ENCODE peak calls at places on chromosomes 2 and 18, in ten cellular contexts. One of them, this sample, is unnamed. For H3K9me3, the result is how much of the 10 kb centered on the place peaks cover.

GRCh38 chr18:49227456-49227855 is 233.0 kb downstream of the DYM start:
- DNase-seq in sigmoid colon: no peak
- DNase-seq in CD8-positive, alpha-beta T cell: no peak
- DNase-seq in small intestine: peak
- DNase-seq in pancreas: no peak
- DNase-seq in tibial artery: no peak
- DNase-seq in right cardiac atrium: no peak
- DNase-seq in SJCRH30: no peak
- DNase-seq in cardiac muscle cell: no peak
- DNase-seq in MG63: peak
- DNase-seq in this sample: no peak

GRCh38 chr2:160205511-160205910 is 5.4 kb upstream of the ITGB6 start:
- DNase-seq in sigmoid colon: peak
- DNase-seq in CD8-positive, alpha-beta T cell: no peak
- DNase-seq in small intestine: peak
- DNase-seq in pancreas: no peak
- DNase-seq in tibial artery: peak
- DNase-seq in right cardiac atrium: no peak
- DNase-seq in SJCRH30: peak
- DNase-seq in cardiac muscle cell: peak
- DNase-seq in MG63: peak
- DNase-seq in this sample: no peak

GRCh38 chr2:84160461-84160860 is 298.6 kb downstream of the SUCLG1 start:
- DNase-seq in sigmoid colon: no peak
- DNase-seq in CD8-positive, alpha-beta T cell: no peak
- DNase-seq in small intestine: no peak
- DNase-seq in pancreas: no peak
- DNase-seq in tibial artery: no peak
- DNase-seq in right cardiac atrium: no peak
- DNase-seq in SJCRH30: no peak
- DNase-seq in cardiac muscle cell: no peak
- DNase-seq in MG63: no peak
- DNase-seq in this sample: no peak

GRCh38 chr2:182444806-182445205 is 18.0 kb upstream of the PDE1A start:
- DNase-seq in sigmoid colon: no peak
- DNase-seq in CD8-positive, alpha-beta T cell: no peak
- DNase-seq in small intestine: no peak
- DNase-seq in pancreas: no peak
- DNase-seq in tibial artery: no peak
- DNase-seq in right cardiac atrium: no peak
- DNase-seq in SJCRH30: no peak
- DNase-seq in cardiac muscle cell: peak
- DNase-seq in MG63: no peak
- DNase-seq in this sample: no peak

GRCh38 chr2:5123597-5124196 is 568.5 kb upstream of the SOX11 start:
- DNase-seq in sigmoid colon: no peak
- DNase-seq in CD8-positive, alpha-beta T cell: no peak
- DNase-seq in small intestine: no peak
- DNase-seq in pancreas: no peak
- DNase-seq in tibial artery: no peak
- DNase-seq in right cardiac atrium: no peak
- DNase-seq in SJCRH30: no peak
- DNase-seq in cardiac muscle cell: no peak
- DNase-seq in MG63: no peak
- DNase-seq in this sample: no peak

GRCh38 chr2:236568068-236568921 is 1.3 kb upstream of the ACKR3 start:
- DNase-seq in sigmoid colon: peak
- DNase-seq in CD8-positive, alpha-beta T cell: no peak
- DNase-seq in small intestine: peak
- DNase-seq in pancreas: peak
- DNase-seq in tibial artery: peak
- DNase-seq in right cardiac atrium: peak
- DNase-seq in SJCRH30: peak
- DNase-seq in cardiac muscle cell: peak
- DNase-seq in MG63: peak
- DNase-seq in this sample: no peak

GRCh38 chr2:71531522-71532047 is 78.2 kb downstream of the DYSF start:
- DNase-seq in sigmoid colon: no peak
- DNase-seq in CD8-positive, alpha-beta T cell: no peak
- DNase-seq in small intestine: peak
- DNase-seq in pancreas: no peak
- DNase-seq in tibial artery: no peak
- DNase-seq in right cardiac atrium: no peak
- DNase-seq in SJCRH30: no peak
- DNase-seq in cardiac muscle cell: peak
- DNase-seq in MG63: no peak
- DNase-seq in this sample: no peak

GRCh38 chr2:40384714-40385113 is 67.2 kb downstream of the SLC8A1 start:
- DNase-seq in sigmoid colon: no peak
- DNase-seq in CD8-positive, alpha-beta T cell: no peak
- DNase-seq in small intestine: peak
- DNase-seq in pancreas: no peak
- DNase-seq in tibial artery: no peak
- DNase-seq in right cardiac atrium: no peak
- DNase-seq in SJCRH30: no peak
- DNase-seq in cardiac muscle cell: peak
- DNase-seq in MG63: no peak
- DNase-seq in this sample: no peak

GRCh38 chr2:160871096-160871495 is 289.1 kb upstream of the TANK start:
- DNase-seq in sigmoid colon: no peak
- DNase-seq in CD8-positive, alpha-beta T cell: no peak
- DNase-seq in small intestine: no peak
- DNase-seq in pancreas: no peak
- DNase-seq in tibial artery: no peak
- DNase-seq in right cardiac atrium: peak
- DNase-seq in SJCRH30: peak
- DNase-seq in cardiac muscle cell: peak
- DNase-seq in MG63: peak
- DNase-seq in this sample: no peak

GRCh38 chr2:125858366-125858765 is 797.6 kb upstream of the GYPC start:
- DNase-seq in sigmoid colon: no peak
- DNase-seq in CD8-positive, alpha-beta T cell: no peak
- DNase-seq in small intestine: no peak
- DNase-seq in pancreas: no peak
- DNase-seq in tibial artery: no peak
- DNase-seq in right cardiac atrium: no peak
- DNase-seq in SJCRH30: no peak
- DNase-seq in cardiac muscle cell: no peak
- DNase-seq in MG63: peak
- DNase-seq in this sample: no peak
- H3K9me3 ChIP-seq in sigmoid colon: under half
- H3K9me3 ChIP-seq in CD8-positive, alpha-beta T cell: under half
- H3K9me3 ChIP-seq in small intestine: under half
- H3K9me3 ChIP-seq in pancreas: under half
- H3K9me3 ChIP-seq in tibial artery: under half
- H3K9me3 ChIP-seq in right cardiac atrium: under half
- H3K9me3 ChIP-seq in SJCRH30: under half
- H3K9me3 ChIP-seq in cardiac muscle cell: under half
- H3K9me3 ChIP-seq in MG63: under half
- H3K9me3 ChIP-seq in this sample: under half

DNA sequence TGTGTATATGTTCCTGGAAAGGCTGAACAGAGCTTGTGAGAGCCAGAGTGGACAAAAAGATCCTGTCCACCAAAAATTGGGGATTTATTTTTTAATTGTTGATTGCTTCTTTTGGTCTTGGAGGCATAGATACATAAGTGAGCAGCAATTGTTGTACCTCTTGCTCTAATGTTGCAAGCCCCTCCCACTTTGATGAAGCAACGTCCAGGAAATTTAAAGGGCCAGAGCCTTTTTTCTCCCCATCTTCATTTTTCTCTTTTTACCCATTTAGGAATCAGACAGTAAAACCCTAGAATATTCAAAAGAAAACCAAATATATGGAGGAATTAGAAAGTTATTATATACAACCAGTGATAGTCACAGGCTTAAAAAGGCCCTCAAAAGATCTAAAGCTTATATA is 871.8 kb upstream of the NRXN1 start:
- DNase-seq in sigmoid colon: no peak
- DNase-seq in CD8-positive, alpha-beta T cell: no peak
- DNase-seq in small intestine: no peak
- DNase-seq in pancreas: no peak
- DNase-seq in tibial artery: no peak
- DNase-seq in right cardiac atrium: no peak
- DNase-seq in SJCRH30: no peak
- DNase-seq in cardiac muscle cell: no peak
- DNase-seq in MG63: no peak
- DNase-seq in this sample: no peak
- H3K9me3 ChIP-seq in sigmoid colon: under half
- H3K9me3 ChIP-seq in CD8-positive, alpha-beta T cell: under half
- H3K9me3 ChIP-seq in small intestine: under half
- H3K9me3 ChIP-seq in pancreas: under half
- H3K9me3 ChIP-seq in tibial artery: under half
- H3K9me3 ChIP-seq in right cardiac atrium: under half
- H3K9me3 ChIP-seq in SJCRH30: under half
- H3K9me3 ChIP-seq in cardiac muscle cell: under half
- H3K9me3 ChIP-seq in MG63: under half
- H3K9me3 ChIP-seq in this sample: under half

DNA sequence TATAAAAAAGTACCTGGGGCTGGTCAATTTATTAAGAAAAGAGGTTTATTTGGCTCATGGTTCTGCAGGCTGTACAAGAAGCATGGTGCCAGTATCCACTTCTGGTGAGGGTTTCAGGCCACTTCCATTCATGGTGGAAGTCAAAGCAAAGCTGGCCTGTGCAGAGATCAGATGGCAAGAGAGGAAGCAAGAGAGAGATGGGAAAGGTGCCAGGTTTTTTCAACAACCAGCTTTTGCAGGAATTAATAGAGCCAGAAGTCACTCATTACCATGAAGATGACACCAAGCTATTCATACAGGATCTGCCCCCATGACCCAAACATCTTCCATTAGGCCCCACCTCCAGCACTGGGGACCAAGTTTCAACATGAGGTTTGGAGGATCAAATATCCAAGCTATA is 56.8 kb upstream of the ST3GAL5 start:
- DNase-seq in sigmoid colon: no peak
- DNase-seq in CD8-positive, alpha-beta T cell: no peak
- DNase-seq in small intestine: no peak
- DNase-seq in pancreas: no peak
- DNase-seq in tibial artery: no peak
- DNase-seq in right cardiac atrium: no peak
- DNase-seq in SJCRH30: no peak
- DNase-seq in cardiac muscle cell: no peak
- DNase-seq in MG63: no peak
- DNase-seq in this sample: no peak
- H3K9me3 ChIP-seq in sigmoid colon: under half
- H3K9me3 ChIP-seq in CD8-positive, alpha-beta T cell: under half
- H3K9me3 ChIP-seq in small intestine: under half
- H3K9me3 ChIP-seq in pancreas: under half
- H3K9me3 ChIP-seq in tibial artery: under half
- H3K9me3 ChIP-seq in right cardiac atrium: under half
- H3K9me3 ChIP-seq in SJCRH30: under half
- H3K9me3 ChIP-seq in cardiac muscle cell: under half
- H3K9me3 ChIP-seq in MG63: under half
- H3K9me3 ChIP-seq in this sample: under half

GRCh38 chr2:98102878-98103277 is 15.9 kb downstream of the VWA3B start:
- DNase-seq in sigmoid colon: no peak
- DNase-seq in CD8-positive, alpha-beta T cell: no peak
- DNase-seq in small intestine: no peak
- DNase-seq in pancreas: no peak
- DNase-seq in tibial artery: no peak
- DNase-seq in right cardiac atrium: no peak
- DNase-seq in SJCRH30: no peak
- DNase-seq in cardiac muscle cell: no peak
- DNase-seq in MG63: no peak
- DNase-seq in this sample: no peak

DNA sequence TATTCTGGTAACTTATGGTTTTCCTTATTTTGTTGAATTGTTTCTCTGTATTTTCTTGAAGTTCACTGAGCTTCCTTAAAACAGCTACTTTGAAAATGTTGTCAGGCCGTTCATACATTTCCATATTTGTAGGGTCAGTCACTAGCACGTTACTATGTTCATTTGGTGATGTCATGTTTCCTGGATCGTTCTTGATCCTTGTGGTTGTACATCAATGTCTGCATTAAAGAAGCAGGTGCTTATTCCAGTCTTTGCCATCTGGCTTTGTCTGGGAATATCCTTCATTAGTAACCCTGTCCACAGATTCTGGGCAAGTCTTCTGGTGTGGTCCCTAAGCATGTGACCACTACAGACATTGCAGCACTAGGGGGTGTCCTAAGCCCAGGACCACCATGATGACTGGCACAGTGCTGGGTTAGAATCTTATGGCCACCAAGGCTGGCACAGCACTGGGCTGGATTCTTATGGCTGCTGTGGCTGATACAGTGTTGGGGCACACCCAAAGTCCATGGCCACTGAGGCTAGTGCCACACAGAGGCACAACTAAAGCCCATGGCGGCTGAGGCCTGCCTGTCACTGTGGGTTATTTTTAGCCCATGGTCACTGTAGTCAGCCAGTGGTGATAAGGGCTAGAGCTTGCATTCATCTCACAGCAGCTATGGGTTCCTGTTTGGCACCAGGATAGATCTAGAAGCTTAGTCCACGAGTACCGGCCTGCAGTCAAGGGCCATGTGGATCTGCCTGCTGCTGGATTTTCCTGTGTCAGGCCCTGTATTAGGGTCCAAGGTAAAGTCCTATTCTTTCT is 13.2 kb downstream of the VWA3B start:
- DNase-seq in sigmoid colon: no peak
- DNase-seq in CD8-positive, alpha-beta T cell: no peak
- DNase-seq in small intestine: no peak
- DNase-seq in pancreas: no peak
- DNase-seq in tibial artery: no peak
- DNase-seq in right cardiac atrium: no peak
- DNase-seq in SJCRH30: no peak
- DNase-seq in cardiac muscle cell: no peak
- DNase-seq in MG63: no peak
- DNase-seq in this sample: no peak
- H3K9me3 ChIP-seq in sigmoid colon: under half
- H3K9me3 ChIP-seq in CD8-positive, alpha-beta T cell: under half
- H3K9me3 ChIP-seq in small intestine: under half
- H3K9me3 ChIP-seq in pancreas: under half
- H3K9me3 ChIP-seq in tibial artery: under half
- H3K9me3 ChIP-seq in right cardiac atrium: under half
- H3K9me3 ChIP-seq in SJCRH30: under half
- H3K9me3 ChIP-seq in cardiac muscle cell: under half
- H3K9me3 ChIP-seq in MG63: under half
- H3K9me3 ChIP-seq in this sample: under half

DNA sequence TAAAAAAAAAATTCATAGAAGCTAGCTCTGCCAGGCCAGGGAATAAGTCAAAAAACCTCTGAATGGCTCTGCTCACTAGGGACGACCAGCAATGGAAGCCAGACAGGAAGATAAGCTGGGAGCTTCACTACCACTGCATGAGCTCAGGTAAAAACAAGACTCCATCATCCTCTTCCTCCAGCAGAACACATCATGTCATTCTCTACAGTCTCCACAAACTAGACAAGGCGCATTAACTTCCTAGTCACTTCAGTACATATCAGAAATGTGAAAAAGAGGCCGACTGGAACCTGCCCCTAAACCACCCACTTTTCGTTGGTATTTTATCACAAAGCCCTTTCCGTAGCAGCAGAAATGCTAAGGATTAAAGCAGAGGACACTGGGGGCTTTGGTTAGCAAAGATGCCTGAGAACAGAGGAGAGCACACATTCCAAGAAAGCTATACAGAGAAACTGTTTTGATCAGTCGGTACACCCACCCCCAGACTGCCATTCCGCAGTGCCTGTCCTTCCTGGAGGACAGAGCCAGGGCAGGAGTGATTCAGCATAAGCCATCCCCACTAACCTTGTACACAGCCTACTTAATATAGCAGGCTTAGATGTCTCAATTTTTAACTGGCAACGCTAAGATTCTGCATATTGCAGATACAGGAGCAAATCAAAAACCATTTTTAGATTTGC is 53.4 kb downstream of the AAK1 start:
- DNase-seq in sigmoid colon: no peak
- DNase-seq in CD8-positive, alpha-beta T cell: no peak
- DNase-seq in small intestine: no peak
- DNase-seq in pancreas: no peak
- DNase-seq in tibial artery: no peak
- DNase-seq in right cardiac atrium: no peak
- DNase-seq in SJCRH30: no peak
- DNase-seq in cardiac muscle cell: peak
- DNase-seq in MG63: no peak
- DNase-seq in this sample: no peak
- H3K9me3 ChIP-seq in sigmoid colon: under half
- H3K9me3 ChIP-seq in CD8-positive, alpha-beta T cell: under half
- H3K9me3 ChIP-seq in small intestine: under half
- H3K9me3 ChIP-seq in pancreas: under half
- H3K9me3 ChIP-seq in tibial artery: under half
- H3K9me3 ChIP-seq in right cardiac atrium: under half
- H3K9me3 ChIP-seq in SJCRH30: under half
- H3K9me3 ChIP-seq in cardiac muscle cell: under half
- H3K9me3 ChIP-seq in MG63: under half
- H3K9me3 ChIP-seq in this sample: under half